ENCODE peak calls at places on chromosome 3, in six cellular contexts. One of them, this sample, is unnamed.

GRCh38 chr3:59133350-59133749 is 83.5 kb upstream of the CFAP20DC start:
- DNase-seq in CD4-positive, alpha-beta memory T cell: no peak
- DNase-seq in C1 segment of cervical spinal cord: no peak
- DNase-seq in testis: no peak
- DNase-seq in NCI-H1105 treated with DMSO at 0.1 percent for 48 hours: no peak
- DNase-seq in COR-L47: no peak
- DNase-seq in this sample: no peak

GRCh38 chr3:48552111-48552911 is 4.3 kb downstream of the PFKFB4 start:
- DNase-seq in CD4-positive, alpha-beta memory T cell: no peak
- DNase-seq in C1 segment of cervical spinal cord: no peak
- DNase-seq in testis: no peak
- DNase-seq in NCI-H1105 treated with DMSO at 0.1 percent for 48 hours: no peak
- DNase-seq in COR-L47: no peak
- DNase-seq in this sample: no peak

GRCh38 chr3:114741066-114741465 is 406.0 kb downstream of the ZBTB20 start:
- DNase-seq in CD4-positive, alpha-beta memory T cell: no peak
- DNase-seq in C1 segment of cervical spinal cord: no peak
- DNase-seq in testis: no peak
- DNase-seq in NCI-H1105 treated with DMSO at 0.1 percent for 48 hours: no peak
- DNase-seq in COR-L47: no peak
- DNase-seq in this sample: no peak

GRCh38 chr3:158313344-158313927 is 203.5 kb downstream of the RSRC1 start:
- DNase-seq in CD4-positive, alpha-beta memory T cell: no peak
- DNase-seq in C1 segment of cervical spinal cord: no peak
- DNase-seq in testis: no peak
- DNase-seq in NCI-H1105 treated with DMSO at 0.1 percent for 48 hours: peak; percentile 80
- DNase-seq in COR-L47: peak; percentile 57
- DNase-seq in this sample: peak; percentile 30

GRCh38 chr3:65485826-65486592 is 552.7 kb downstream of the MAGI1 start:
- DNase-seq in CD4-positive, alpha-beta memory T cell: no peak
- DNase-seq in C1 segment of cervical spinal cord: peak; percentile 12
- DNase-seq in testis: no peak
- DNase-seq in NCI-H1105 treated with DMSO at 0.1 percent for 48 hours: no peak
- DNase-seq in COR-L47: no peak
- DNase-seq in this sample: no peak

GRCh38 chr3:121979246-121979645 is 42.8 kb downstream of the ILDR1 start:
- DNase-seq in CD4-positive, alpha-beta memory T cell: no peak
- DNase-seq in C1 segment of cervical spinal cord: no peak
- DNase-seq in testis: no peak
- DNase-seq in NCI-H1105 treated with DMSO at 0.1 percent for 48 hours: no peak
- DNase-seq in COR-L47: no peak
- DNase-seq in this sample: no peak

GRCh38 chr3:126544596-126545281 is 14.0 kb downstream of the C3orf22 start:
- DNase-seq in CD4-positive, alpha-beta memory T cell: peak; percentile 15
- DNase-seq in C1 segment of cervical spinal cord: no peak
- DNase-seq in testis: peak; percentile 13
- DNase-seq in NCI-H1105 treated with DMSO at 0.1 percent for 48 hours: no peak
- DNase-seq in COR-L47: peak; percentile 92
- DNase-seq in this sample: no peak

GRCh38 chr3:58422756-58423324 is 10.8 kb downstream of the PDHB start:
- DNase-seq in CD4-positive, alpha-beta memory T cell: no peak
- DNase-seq in C1 segment of cervical spinal cord: no peak
- DNase-seq in testis: peak; percentile 35
- DNase-seq in NCI-H1105 treated with DMSO at 0.1 percent for 48 hours: no peak
- DNase-seq in COR-L47: no peak
- DNase-seq in this sample: no peak

GRCh38 chr3:99250821-99251355 is 349.4 kb upstream of the DCBLD2 start:
- DNase-seq in CD4-positive, alpha-beta memory T cell: no peak
- DNase-seq in C1 segment of cervical spinal cord: no peak
- DNase-seq in testis: peak; percentile 25
- DNase-seq in NCI-H1105 treated with DMSO at 0.1 percent for 48 hours: no peak
- DNase-seq in COR-L47: no peak
- DNase-seq in this sample: no peak

GRCh38 chr3:21216598-21216997 is 534.4 kb downstream of the ZNF385D start:
- DNase-seq in CD4-positive, alpha-beta memory T cell: no peak
- DNase-seq in C1 segment of cervical spinal cord: no peak
- DNase-seq in testis: no peak
- DNase-seq in NCI-H1105 treated with DMSO at 0.1 percent for 48 hours: no peak
- DNase-seq in COR-L47: no peak
- DNase-seq in this sample: no peak

This sample was measured in NCI-H2081.